ENCODE peak calls at places on chromosomes 4 and X, in six cellular contexts. One of them, this sample, is unnamed. For H3K27me3 and H3K9me3, the result is how much of the 10 kb centered on the place peaks cover.

GRCh38 chr4:140857111-140857510 is 100.9 kb upstream of the TBC1D9 start:
- DNase-seq in hepatocyte: no peak
- DNase-seq in neural progenitor cell: no peak
- DNase-seq in breast epithelium: no peak
- DNase-seq in sigmoid colon: no peak
- DNase-seq in psoas muscle: no peak
- DNase-seq in this sample: no peak

GRCh38 chrX:15173411-15173810 is 96.5 kb downstream of the ASB9 start:
- DNase-seq in hepatocyte: no peak
- DNase-seq in neural progenitor cell: no peak
- DNase-seq in breast epithelium: no peak
- DNase-seq in sigmoid colon: no peak
- DNase-seq in psoas muscle: no peak
- DNase-seq in this sample: no peak

GRCh38 chrX:147875866-147876596 is 35.7 kb upstream of the FMR1 start:
- DNase-seq in hepatocyte: peak
- DNase-seq in neural progenitor cell: no peak
- DNase-seq in breast epithelium: no peak
- DNase-seq in sigmoid colon: no peak
- DNase-seq in psoas muscle: no peak
- DNase-seq in this sample: no peak

GRCh38 chrX:69100478-69100877 is 64.8 kb downstream of the PJA1 start:
- DNase-seq in hepatocyte: no peak
- DNase-seq in neural progenitor cell: no peak
- DNase-seq in breast epithelium: no peak
- DNase-seq in sigmoid colon: no peak
- DNase-seq in psoas muscle: no peak
- DNase-seq in this sample: no peak

GRCh38 chrX:70455366-70456202 is 10.9 kb downstream of the DLG3 start:
- DNase-seq in hepatocyte: peak
- DNase-seq in neural progenitor cell: peak
- DNase-seq in breast epithelium: no peak
- DNase-seq in sigmoid colon: no peak
- DNase-seq in psoas muscle: no peak
- DNase-seq in this sample: no peak

GRCh38 chr4:151098191-151098590 is 1.2 kb upstream of the RPS3A start:
- DNase-seq in hepatocyte: no peak
- DNase-seq in neural progenitor cell: no peak
- DNase-seq in breast epithelium: no peak
- DNase-seq in sigmoid colon: peak
- DNase-seq in psoas muscle: no peak
- DNase-seq in this sample: no peak

GRCh38 chr4:17704020-17704657 is 77.3 kb downstream of the FAM184B start:
- DNase-seq in hepatocyte: no peak
- DNase-seq in neural progenitor cell: no peak
- DNase-seq in breast epithelium: no peak
- DNase-seq in sigmoid colon: no peak
- DNase-seq in psoas muscle: no peak
- DNase-seq in this sample: no peak

GRCh38 chrX:73127700-73128241 is 48.5 kb upstream of the PABPC1L2A start:
- DNase-seq in hepatocyte: peak
- DNase-seq in neural progenitor cell: peak
- DNase-seq in breast epithelium: no peak
- DNase-seq in sigmoid colon: no peak
- DNase-seq in psoas muscle: no peak
- DNase-seq in this sample: no peak

GRCh38 chrX:6810796-6811195 is 275.9 kb upstream of the VCX3A start:
- DNase-seq in hepatocyte: no peak
- DNase-seq in neural progenitor cell: no peak
- DNase-seq in breast epithelium: no peak
- DNase-seq in sigmoid colon: no peak
- DNase-seq in psoas muscle: no peak
- DNase-seq in this sample: no peak

GRCh38 chr4:10006236-10006603 is 15.1 kb downstream of the SLC2A9 start:
- DNase-seq in hepatocyte: peak
- DNase-seq in neural progenitor cell: no peak
- DNase-seq in breast epithelium: peak
- DNase-seq in sigmoid colon: peak
- DNase-seq in psoas muscle: no peak
- DNase-seq in this sample: peak

GRCh38 chr4:156725257-156725656 is 246.3 kb downstream of the PDGFC start:
- DNase-seq in hepatocyte: no peak
- DNase-seq in neural progenitor cell: no peak
- DNase-seq in breast epithelium: no peak
- DNase-seq in sigmoid colon: no peak
- DNase-seq in psoas muscle: peak
- DNase-seq in this sample: no peak

GRCh38 chrX:115960440-115961084 is 210.0 kb upstream of the AGTR2 start:
- DNase-seq in hepatocyte: peak
- DNase-seq in neural progenitor cell: no peak
- DNase-seq in breast epithelium: no peak
- DNase-seq in sigmoid colon: no peak
- DNase-seq in psoas muscle: no peak
- DNase-seq in this sample: no peak

GRCh38 chr4:92303621-92304027 is at the start of gene GRID2:
- DNase-seq in hepatocyte: peak
- DNase-seq in neural progenitor cell: peak
- DNase-seq in breast epithelium: no peak
- DNase-seq in sigmoid colon: no peak
- DNase-seq in psoas muscle: no peak
- DNase-seq in this sample: no peak

GRCh38 chrX:118862086-118862485 is 38.5 kb downstream of the ZCCHC12 start:
- DNase-seq in hepatocyte: no peak
- DNase-seq in neural progenitor cell: peak
- DNase-seq in breast epithelium: no peak
- DNase-seq in sigmoid colon: no peak
- DNase-seq in psoas muscle: no peak
- DNase-seq in this sample: no peak

GRCh38 chr4:8589336-8589735 is 3.2 kb upstream of the CPZ start:
- DNase-seq in hepatocyte: no peak
- DNase-seq in neural progenitor cell: no peak
- DNase-seq in breast epithelium: no peak
- DNase-seq in sigmoid colon: peak
- DNase-seq in psoas muscle: no peak
- DNase-seq in this sample: no peak

GRCh38 chr4:8589831-8590545 is 2.6 kb upstream of the CPZ start:
- DNase-seq in hepatocyte: no peak
- DNase-seq in neural progenitor cell: peak
- DNase-seq in breast epithelium: no peak
- DNase-seq in sigmoid colon: no peak
- DNase-seq in psoas muscle: no peak
- DNase-seq in this sample: no peak

GRCh38 chr4:8587469-8588195 is 4.9 kb upstream of the CPZ start:
- DNase-seq in hepatocyte: no peak
- DNase-seq in neural progenitor cell: no peak
- DNase-seq in breast epithelium: no peak
- DNase-seq in sigmoid colon: peak
- DNase-seq in psoas muscle: no peak
- DNase-seq in this sample: no peak

GRCh38 chr4:8586671-8587468 is 5.7 kb upstream of the CPZ start:
- DNase-seq in hepatocyte: no peak
- DNase-seq in neural progenitor cell: no peak
- DNase-seq in breast epithelium: no peak
- DNase-seq in sigmoid colon: peak
- DNase-seq in psoas muscle: no peak
- DNase-seq in this sample: no peak

DNA sequence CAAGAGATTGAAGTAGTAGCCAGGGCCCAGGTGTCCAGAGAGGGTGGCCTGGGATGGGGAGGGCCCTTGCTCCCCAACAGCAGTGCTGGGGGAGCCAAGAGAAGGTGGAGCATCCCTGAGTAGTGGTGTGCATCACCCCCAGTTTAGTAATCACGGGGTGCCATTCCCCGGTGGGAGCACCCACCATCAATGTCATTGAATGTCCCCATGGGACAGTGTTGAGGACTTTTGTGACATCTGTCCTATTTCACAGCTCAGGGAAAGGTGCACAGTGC is 4.4 kb upstream of the CPZ start:
- DNase-seq in hepatocyte: no peak
- DNase-seq in neural progenitor cell: no peak
- DNase-seq in breast epithelium: no peak
- DNase-seq in sigmoid colon: peak
- DNase-seq in psoas muscle: no peak
- DNase-seq in this sample: no peak
- H3K27me3 ChIP-seq in hepatocyte: under half
- H3K27me3 ChIP-seq in neural progenitor cell: under half
- H3K27me3 ChIP-seq in breast epithelium: under half
- H3K27me3 ChIP-seq in sigmoid colon: under half
- H3K27me3 ChIP-seq in psoas muscle: half or more
- H3K27me3 ChIP-seq in this sample: under half

GRCh38 chrX:80648023-80648422 is 161.7 kb downstream of the BRWD3 start:
- DNase-seq in hepatocyte: peak
- DNase-seq in neural progenitor cell: peak
- DNase-seq in breast epithelium: no peak
- DNase-seq in sigmoid colon: no peak
- DNase-seq in psoas muscle: no peak
- DNase-seq in this sample: no peak
- TF ChIP-seq CTCF in hepatocyte: peak
- TF ChIP-seq CTCF in neural progenitor cell: peak
- TF ChIP-seq CTCF in breast epithelium: no peak
- TF ChIP-seq CTCF in sigmoid colon: no peak
- TF ChIP-seq CTCF in psoas muscle: no peak
- TF ChIP-seq CTCF in this sample: no peak

GRCh38 chr4:18756661-18757060 is 735.1 kb upstream of the LCORL start:
- DNase-seq in hepatocyte: no peak
- DNase-seq in neural progenitor cell: no peak
- DNase-seq in breast epithelium: no peak
- DNase-seq in sigmoid colon: no peak
- DNase-seq in psoas muscle: no peak
- DNase-seq in this sample: no peak

GRCh38 chr4:18754180-18754579 is 732.6 kb upstream of the LCORL start:
- DNase-seq in hepatocyte: no peak
- DNase-seq in neural progenitor cell: no peak
- DNase-seq in breast epithelium: no peak
- DNase-seq in sigmoid colon: no peak
- DNase-seq in psoas muscle: no peak
- DNase-seq in this sample: no peak
- H3K9me3 ChIP-seq in hepatocyte: under half
- H3K9me3 ChIP-seq in neural progenitor cell: under half
- H3K9me3 ChIP-seq in breast epithelium: under half
- H3K9me3 ChIP-seq in sigmoid colon: under half
- H3K9me3 ChIP-seq in psoas muscle: under half
- H3K9me3 ChIP-seq in this sample: under half

DNA sequence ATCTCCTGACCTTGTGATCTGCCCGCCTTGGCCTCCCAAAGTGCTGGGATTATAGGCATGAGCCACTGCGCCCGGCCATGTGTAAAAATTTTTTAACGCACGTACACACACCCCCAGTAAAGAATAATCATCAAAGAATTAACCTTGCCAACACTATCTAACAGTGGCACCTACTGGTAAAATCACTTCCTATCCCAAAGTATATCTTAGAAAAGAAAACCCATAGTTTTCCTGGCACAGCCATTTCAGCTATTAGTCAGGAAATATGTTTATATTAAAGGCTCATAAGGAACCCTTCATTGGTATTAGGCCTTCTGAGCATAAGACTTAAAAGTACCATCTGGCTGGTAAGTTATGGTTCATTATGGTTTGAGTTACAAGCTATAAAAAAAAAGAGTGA is 14.1 kb downstream of the S100G start:
- DNase-seq in hepatocyte: no peak
- DNase-seq in neural progenitor cell: no peak
- DNase-seq in breast epithelium: no peak
- DNase-seq in sigmoid colon: no peak
- DNase-seq in psoas muscle: no peak
- DNase-seq in this sample: no peak
- H3K27me3 ChIP-seq in hepatocyte: under half
- H3K27me3 ChIP-seq in neural progenitor cell: under half
- H3K27me3 ChIP-seq in breast epithelium: under half
- H3K27me3 ChIP-seq in sigmoid colon: under half
- H3K27me3 ChIP-seq in psoas muscle: under half
- H3K27me3 ChIP-seq in this sample: under half

DNA sequence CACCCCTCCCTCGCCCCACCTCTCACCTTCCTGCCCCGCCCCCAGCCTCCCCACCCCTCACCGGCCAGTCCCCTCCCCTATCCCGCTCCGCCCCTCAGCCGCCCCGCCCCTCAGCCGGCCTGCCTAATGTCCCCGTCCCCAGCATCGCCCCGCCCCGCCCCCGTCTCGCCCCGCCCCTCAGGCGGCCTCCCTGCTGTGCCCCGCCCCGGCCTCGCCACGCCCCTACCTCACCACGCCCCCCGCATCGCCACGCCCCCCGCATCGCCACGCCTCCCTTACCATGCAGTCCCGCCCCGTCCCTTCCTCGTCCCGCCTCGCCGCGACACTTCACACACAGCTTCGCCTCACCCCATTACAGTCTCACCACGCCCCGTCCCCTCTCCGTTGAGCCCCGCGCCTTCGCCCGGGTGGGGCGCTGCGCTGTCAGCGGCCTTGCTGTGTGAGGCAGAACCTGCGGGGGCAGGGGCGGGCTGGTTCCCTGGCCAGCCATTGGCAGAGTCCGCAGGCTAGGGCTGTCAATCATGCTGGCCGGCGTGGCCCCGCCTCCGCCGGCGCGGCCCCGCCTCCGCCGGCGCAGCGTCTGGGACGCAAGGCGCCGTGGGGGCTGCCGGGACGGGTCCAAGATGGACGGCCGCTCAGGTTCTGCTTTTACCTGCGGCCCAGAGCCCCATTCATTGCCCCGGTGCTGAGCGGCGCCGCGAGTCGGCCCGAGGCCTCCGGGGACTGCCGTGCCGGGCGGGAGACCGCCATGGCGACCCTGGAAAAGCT is at the start of the genes HTT and HTT-AS:
- DNase-seq in hepatocyte: peak
- DNase-seq in neural progenitor cell: peak
- DNase-seq in breast epithelium: peak
- DNase-seq in sigmoid colon: peak
- DNase-seq in psoas muscle: peak
- DNase-seq in this sample: peak
- TF ChIP-seq CTCF in hepatocyte: peak
- TF ChIP-seq CTCF in neural progenitor cell: peak
- TF ChIP-seq CTCF in breast epithelium: peak
- TF ChIP-seq CTCF in sigmoid colon: no peak
- TF ChIP-seq CTCF in psoas muscle: peak
- TF ChIP-seq CTCF in this sample: no peak

DNA sequence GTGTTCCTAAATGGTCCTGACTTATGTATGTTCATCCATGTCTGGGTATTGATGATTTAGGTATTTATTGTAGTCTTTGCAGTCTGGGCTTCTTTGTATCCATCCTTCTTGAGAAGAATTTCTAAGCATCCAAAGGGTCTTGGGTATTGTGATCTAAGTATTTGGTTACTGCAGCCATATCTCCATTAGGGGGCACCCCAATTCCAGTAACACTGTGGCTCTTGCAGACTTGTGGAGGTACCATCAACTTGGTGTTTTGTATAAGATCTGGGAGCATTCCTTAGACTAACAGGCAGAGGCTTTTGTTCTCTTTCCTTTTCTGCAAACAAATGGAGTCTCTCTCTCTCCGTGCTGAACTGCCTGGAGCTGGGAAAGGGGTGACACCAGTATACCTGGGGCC is 113.7 kb upstream of the NEXMIF start:
- DNase-seq in hepatocyte: no peak
- DNase-seq in neural progenitor cell: peak
- DNase-seq in breast epithelium: no peak
- DNase-seq in sigmoid colon: no peak
- DNase-seq in psoas muscle: no peak
- DNase-seq in this sample: no peak
- H3K9me3 ChIP-seq in hepatocyte: under half
- H3K9me3 ChIP-seq in neural progenitor cell: under half
- H3K9me3 ChIP-seq in breast epithelium: under half
- H3K9me3 ChIP-seq in sigmoid colon: under half
- H3K9me3 ChIP-seq in psoas muscle: under half
- H3K9me3 ChIP-seq in this sample: under half

This sample was measured in lung.